ENCODE peak calls at places on chromosomes 1 and 21, in nine cellular contexts. E is prostate gland; D is adrenal gland; Q is tibial nerve; V is right lobe of liver; R is pancreas; I is CD8-positive, alpha-beta T cell; L is thoracic aorta; A is stomach. F is an unnamed sample. For H3K27me3, the result is how much of the 10 kb centered on the place peaks cover.

GRCh38 chr1:55447488-55447887 is 232.3 kb upstream of the USP24 start:
- DNase-seq in E (no peak), D (no peak), Q (no peak), V (no peak), R (no peak), I (no peak), L (no peak), A (no peak), F (no peak)

GRCh38 chr1:110490791-110491451 is 28.1 kb downstream of the KCNA10 start:
- DNase-seq in E (no peak), D (no peak), Q (no peak), V (no peak), R (no peak), I (no peak), L (no peak), A (no peak), F (no peak)

GRCh38 chr1:23592209-23592905 is 33.1 kb upstream of the ID3 start:
- DNase-seq in E (peak), D (no peak), Q (no peak), V (no peak), R (no peak), I (no peak), L (no peak), A (no peak), F (peak)

GRCh38 chr1:243465081-243465480 is 209.2 kb downstream of the SDCCAG8 start:
- DNase-seq in E (no peak), D (no peak), Q (no peak), V (no peak), R (no peak), I (no peak), L (no peak), A (no peak), F (no peak)

GRCh38 chr1:61119085-61119484 is 36.7 kb downstream of the NFIA start:
- DNase-seq in E (no peak), D (no peak), Q (no peak), V (peak), R (no peak), I (no peak), L (no peak), A (no peak), F (no peak)

GRCh38 chr1:21931171-21932093 is 5.7 kb downstream of the HSPG2 start:
- DNase-seq in E (no peak), D (peak), Q (peak), V (no peak), R (no peak), I (no peak), L (no peak), A (peak), F (no peak)

GRCh38 chr1:53807916-53808315 is 30.2 kb downstream of the NDC1 start:
- DNase-seq in E (no peak), D (no peak), Q (no peak), V (no peak), R (no peak), I (no peak), L (no peak), A (no peak), F (no peak)

GRCh38 chr21:19874521-19874920 is 1123.7 kb upstream of the NCAM2 start:
- DNase-seq in E (no peak), D (no peak), Q (no peak), V (no peak), R (no peak), I (no peak), L (no peak), A (no peak), F (no peak)

GRCh38 chr1:9099555-9099954 is 29.3 kb downstream of the GPR157 start:
- DNase-seq in E (no peak), D (no peak), Q (no peak), V (no peak), R (no peak), I (no peak), L (no peak), A (no peak), F (no peak)

GRCh38 chr1:115115521-115116161 is 26.3 kb upstream of the TSPAN2 start:
- DNase-seq in E (no peak), D (no peak), Q (no peak), V (no peak), R (no peak), I (no peak), L (no peak), A (no peak), F (no peak)

DNA sequence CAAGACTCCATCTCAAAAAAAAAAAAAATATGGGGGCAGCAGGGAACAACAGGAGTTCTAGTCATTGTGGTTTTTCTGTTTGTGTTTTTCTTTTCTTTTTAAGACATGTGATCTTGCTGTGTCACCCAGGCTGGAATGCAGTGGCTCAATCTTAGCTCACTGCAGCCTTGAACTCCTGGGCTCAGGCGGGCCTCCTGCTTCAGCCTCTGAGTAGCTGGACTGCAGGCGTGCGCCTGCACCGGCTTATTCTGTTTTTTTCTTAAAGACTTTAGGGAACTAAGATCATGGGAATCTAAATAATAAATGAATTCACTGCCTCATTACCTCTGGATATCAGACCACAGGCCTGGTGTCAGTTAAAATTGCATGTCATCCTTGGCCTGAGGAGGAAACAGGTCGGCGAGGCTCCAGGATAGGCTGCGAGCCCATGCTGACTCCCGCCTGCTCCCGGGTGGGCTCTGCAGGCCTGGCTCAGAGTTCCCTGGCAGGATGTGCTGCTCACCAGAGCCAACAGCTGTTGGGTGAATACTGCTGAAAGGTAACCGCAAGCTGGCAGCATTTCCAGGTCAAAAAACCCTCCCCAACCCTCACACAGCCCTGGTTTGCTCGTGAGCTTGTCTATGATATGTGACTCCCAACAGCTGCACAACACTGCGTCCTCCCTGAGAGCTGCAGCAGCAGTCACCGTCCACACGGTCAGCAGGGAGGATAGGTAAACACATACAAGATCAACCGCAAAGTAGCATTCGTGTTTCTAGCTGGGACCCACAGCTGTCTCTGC is 58.1 kb downstream of the SCCPDH start:
- DNase-seq in E (no peak), D (peak), Q (no peak), V (no peak), R (no peak), I (no peak), L (no peak), A (no peak), F (no peak)
- TF ChIP-seq CTCF in E (no peak), D (no peak), Q (no peak), V (no peak), R (no peak), I (no peak), L (no peak), A (no peak), F (no peak)

GRCh38 chr1:50110084-50110615 is 1.4 kb downstream of the ELAVL4 start:
- DNase-seq in E (no peak), D (no peak), Q (no peak), V (no peak), R (no peak), I (no peak), L (no peak), A (no peak), F (no peak)
- H3K27me3 ChIP-seq in E (under half), D (under half), Q (under half), V (under half), R (under half), I (under half), L (under half), A (half or more), F (under half)

GRCh38 chr1:89757532-89757931 is 63.3 kb upstream of the LRRC8D start:
- DNase-seq in E (no peak), D (peak), Q (no peak), V (no peak), R (no peak), I (peak), L (no peak), A (no peak), F (peak)
- H3K4me3 ChIP-seq in E (no peak), D (no peak), Q (no peak), V (no peak), R (no peak), I (peak), L (no peak), A (no peak), F (no peak)

GRCh38 chr1:160415696-160416298 is 15.4 kb downstream of the VANGL2 start:
- DNase-seq in E (no peak), D (no peak), Q (no peak), V (no peak), R (no peak), I (no peak), L (no peak), A (no peak), F (no peak)

GRCh38 chr1:160418483-160418882 is 18.1 kb downstream of the VANGL2 start:
- DNase-seq in E (no peak), D (no peak), Q (no peak), V (peak), R (no peak), I (no peak), L (no peak), A (no peak), F (no peak)

GRCh38 chr1:160413716-160414115 is 13.4 kb downstream of the VANGL2 start:
- DNase-seq in E (no peak), D (no peak), Q (no peak), V (no peak), R (no peak), I (no peak), L (no peak), A (no peak), F (no peak)

GRCh38 chr1:160414836-160415235 is 14.5 kb downstream of the VANGL2 start:
- DNase-seq in E (no peak), D (no peak), Q (no peak), V (no peak), R (no peak), I (no peak), L (no peak), A (no peak), F (no peak)

DNA sequence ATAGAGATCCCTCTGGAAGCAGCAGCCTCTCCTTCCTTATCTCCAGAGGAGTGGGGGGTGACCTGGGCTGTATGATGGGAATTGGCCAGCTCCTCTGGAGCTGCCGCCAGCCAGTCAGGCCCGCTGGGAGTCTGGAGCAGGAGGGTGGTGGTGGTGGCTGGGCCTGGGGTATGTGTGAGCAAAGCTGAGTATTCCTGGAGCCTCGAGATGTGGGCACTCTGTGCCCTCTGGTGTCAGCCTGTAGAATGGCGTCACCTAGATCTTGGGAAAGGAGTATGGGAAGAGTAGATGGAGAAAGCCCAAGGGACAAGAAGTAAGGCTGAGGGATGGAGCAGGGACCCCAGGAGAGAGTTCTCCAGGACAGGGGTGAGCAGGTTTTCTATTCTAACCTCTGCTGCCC is 16.0 kb downstream of the VANGL2 start:
- DNase-seq in E (no peak), D (no peak), Q (no peak), V (no peak), R (no peak), I (no peak), L (no peak), A (no peak), F (no peak)
- TF ChIP-seq CTCF in E (peak), D (no peak), Q (peak), V (peak), R (peak), I (no peak), L (no peak), A (no peak), F (peak)

GRCh38 chr1:18769140-18769539 is 90.3 kb downstream of the TAS1R2 start:
- DNase-seq in E (no peak), D (no peak), Q (no peak), V (no peak), R (no peak), I (no peak), L (no peak), A (no peak), F (no peak)

GRCh38 chr1:18770799-18771198 is 88.7 kb downstream of the TAS1R2 start:
- DNase-seq in E (no peak), D (no peak), Q (no peak), V (no peak), R (no peak), I (no peak), L (no peak), A (no peak), F (no peak)

GRCh38 chr1:18776777-18777176 is 82.7 kb downstream of the TAS1R2 start:
- DNase-seq in E (no peak), D (no peak), Q (no peak), V (no peak), R (no peak), I (no peak), L (no peak), A (no peak), F (no peak)

GRCh38 chr1:18775341-18775740 is 84.1 kb downstream of the TAS1R2 start:
- DNase-seq in E (no peak), D (no peak), Q (no peak), V (no peak), R (no peak), I (no peak), L (no peak), A (no peak), F (no peak)

GRCh38 chr1:18773753-18774152 is 85.7 kb downstream of the TAS1R2 start:
- DNase-seq in E (no peak), D (no peak), Q (no peak), V (no peak), R (no peak), I (no peak), L (no peak), A (no peak), F (no peak)
- H3K27me3 ChIP-seq in E (under half), D (under half), Q (under half), V (under half), R (under half), I (under half), L (under half), A (half or more), F (under half)

DNA sequence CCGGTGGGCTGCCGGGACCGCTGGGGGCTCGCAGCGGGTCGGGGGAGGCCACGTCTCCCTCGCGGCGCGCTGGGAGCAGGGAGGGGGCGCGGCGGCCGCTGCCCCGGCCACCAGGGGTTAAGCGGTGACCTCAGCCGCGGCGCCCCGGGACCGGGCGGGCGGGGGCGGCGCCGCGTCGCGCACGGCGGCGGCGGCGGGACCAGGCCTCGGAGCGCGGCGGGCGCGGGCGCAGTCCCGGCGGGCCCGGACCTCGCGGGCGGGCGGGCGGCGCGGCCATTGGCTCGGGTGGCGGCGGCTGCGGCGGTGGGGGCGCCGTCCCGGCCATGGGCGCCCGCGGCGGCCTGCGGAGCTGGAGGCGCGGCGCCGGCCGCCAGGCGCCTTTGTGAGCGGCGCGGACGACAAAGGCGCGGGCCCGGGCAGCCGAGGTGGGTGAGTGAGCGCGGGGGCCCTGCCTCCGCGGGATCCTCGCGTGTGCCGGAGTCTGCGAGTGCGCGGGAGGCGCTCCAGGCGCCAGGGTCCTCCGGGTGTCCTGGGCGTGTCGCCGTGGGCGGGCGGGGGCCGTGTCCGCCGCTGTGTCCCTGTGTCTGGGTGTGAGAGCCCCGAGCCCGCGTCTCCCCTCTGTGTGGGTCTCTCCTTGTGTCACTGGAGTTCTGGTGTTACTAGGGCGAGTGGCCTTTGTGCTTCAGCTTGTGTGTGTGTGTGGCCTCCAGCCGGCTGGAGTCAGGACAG is at the start of gene ARHGEF10L:
- DNase-seq in E (no peak), D (no peak), Q (no peak), V (no peak), R (peak), I (no peak), L (no peak), A (no peak), F (no peak)
- H3K4me3 ChIP-seq in E (peak), D (peak), Q (peak), V (peak), R (peak), I (no peak), L (peak), A (peak), F (no peak)

GRCh38 chr1:161229896-161230295 is 4.0 kb downstream of the TOMM40L start:
- DNase-seq in E (no peak), D (no peak), Q (no peak), V (no peak), R (no peak), I (no peak), L (no peak), A (no peak), F (no peak)
- TF ChIP-seq CTCF in E (no peak), D (no peak), Q (no peak), V (no peak), R (no peak), I (no peak), L (no peak), A (no peak), F (peak)

GRCh38 chr21:30439975-30440374 is at the start of gene KRTAP15-1:
- DNase-seq in E (no peak), D (no peak), Q (no peak), V (no peak), R (no peak), I (no peak), L (no peak), A (no peak), F (no peak)
- H3K27me3 ChIP-seq in E (under half), D (under half), Q (under half), V (under half), R (under half), I (under half), L (under half), A (under half), F (under half)

DNA sequence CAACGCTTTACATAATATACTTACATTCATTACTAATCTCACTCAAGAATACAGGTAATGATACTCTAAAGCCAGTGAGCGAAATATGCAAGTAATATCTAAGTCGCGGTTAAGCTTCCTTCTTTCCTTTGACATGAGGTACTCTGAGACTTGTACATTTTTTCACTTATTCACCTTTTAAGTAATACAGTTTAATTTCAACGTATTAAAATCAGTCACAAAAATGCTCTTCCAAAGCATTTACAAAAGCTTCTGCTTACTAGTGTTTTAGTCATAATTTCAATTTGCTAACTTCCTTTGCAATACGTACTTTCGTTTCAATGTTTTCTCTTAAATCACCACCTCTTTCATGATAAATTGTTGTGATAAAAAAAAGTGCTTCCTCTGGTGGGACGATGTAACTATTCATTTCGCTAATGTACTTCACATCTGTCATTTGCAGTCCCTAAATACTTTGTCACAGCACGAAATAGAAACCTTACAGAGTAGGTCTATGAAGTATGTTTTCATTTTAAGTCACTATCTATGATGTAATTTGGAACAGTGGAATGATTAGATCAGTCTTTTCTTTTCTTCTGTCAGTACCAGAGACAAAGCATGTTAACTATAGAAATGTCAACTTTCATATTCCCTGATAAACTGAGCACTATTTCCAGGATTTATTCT is 34.0 kb upstream of the ADGRL4 start:
- DNase-seq in E (no peak), D (no peak), Q (no peak), V (no peak), R (no peak), I (no peak), L (no peak), A (no peak), F (peak)
- H3K4me3 ChIP-seq in E (no peak), D (no peak), Q (no peak), V (no peak), R (no peak), I (no peak), L (peak), A (no peak), F (no peak)

GRCh38 chr1:208243522-208243850 is 698 bp downstream of the PLXNA2 start:
- DNase-seq in E (no peak), D (peak), Q (no peak), V (peak), R (no peak), I (no peak), L (no peak), A (no peak), F (peak)

GRCh38 chr1:208242186-208242585 is 2.0 kb downstream of the PLXNA2 start:
- DNase-seq in E (no peak), D (no peak), Q (no peak), V (no peak), R (no peak), I (no peak), L (no peak), A (no peak), F (no peak)

GRCh38 chr1:208241541-208241940 is 2.6 kb downstream of the PLXNA2 start:
- DNase-seq in E (no peak), D (no peak), Q (no peak), V (no peak), R (no peak), I (no peak), L (no peak), A (no peak), F (no peak)

GRCh38 chr1:208243851-208244583 is at the start of gene PLXNA2:
- DNase-seq in E (peak), D (peak), Q (peak), V (peak), R (peak), I (peak), L (peak), A (peak), F (peak)

DNA sequence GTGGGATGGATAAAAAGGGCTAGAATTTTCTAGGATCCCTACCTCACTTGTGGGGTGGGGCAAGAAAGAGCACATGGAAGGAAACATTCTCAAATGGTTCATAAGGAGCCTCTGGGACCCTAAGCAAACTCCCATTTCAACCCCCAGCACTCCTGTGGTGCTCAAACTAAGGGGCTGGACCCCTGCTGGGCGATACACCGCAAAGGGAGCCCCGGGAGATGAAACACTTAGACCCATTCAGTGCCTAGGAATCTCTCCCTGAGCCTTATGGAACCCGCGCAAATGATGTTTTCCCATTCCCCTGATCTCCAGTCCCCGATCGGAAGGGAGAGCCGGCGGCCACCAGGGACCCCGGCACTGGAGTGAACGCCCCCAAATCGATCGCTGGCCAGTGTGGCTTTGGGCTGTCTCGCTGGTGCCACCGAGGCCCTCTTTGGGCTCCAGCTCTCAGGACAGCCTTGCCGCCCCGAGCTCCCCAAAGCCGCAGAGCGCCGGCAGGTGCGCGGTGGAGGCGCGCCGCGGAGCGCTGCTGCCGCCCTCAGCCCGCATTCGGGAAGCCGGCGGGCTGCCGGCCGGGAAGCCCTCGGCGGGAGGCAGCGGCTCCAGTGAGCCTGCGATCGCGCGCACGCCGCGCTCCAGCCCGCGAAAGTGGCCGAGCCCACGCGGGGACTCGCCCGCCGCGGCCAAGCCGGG is 1.2 kb downstream of the PLXNA2 start:
- DNase-seq in E (no peak), D (peak), Q (no peak), V (peak), R (peak), I (no peak), L (no peak), A (peak), F (peak)
- TF ChIP-seq CTCF in E (peak), D (no peak), Q (peak), V (no peak), R (no peak), I (no peak), L (no peak), A (no peak), F (no peak)